ENCODE peak calls at places on chromosomes 11 and 22, in seven cellular contexts. E, T, G, A, K, V and M are unnamed samples.
A peak's percentile ranks its signal among the peaks of the same experiment; 100 is the strongest.

GRCh38 chr11:77187105-77187750 is 59.2 kb downstream of the MYO7A start:
- DNase-seq in K (no peak), A (no peak), G (no peak), V (no peak), E (no peak), T (no peak), M (no peak)

GRCh38 chr22:24121938-24122337 is 59.3 kb upstream of the SUSD2 start:
- DNase-seq in V (no peak), K (no peak), E (no peak), A (no peak), G (no peak), T (no peak), M (no peak)

GRCh38 chr11:2789791-2790580 is 90.2 kb upstream of the KCNQ1OT1 start:
- DNase-seq in E (no peak), A (no peak), G (peak; percentile 12), V (no peak), T (no peak), K (peak; percentile 3), M (no peak)

GRCh38 chr11:748007-748359 is 719 bp downstream of the TALDO1 start:
- DNase-seq in E (no peak), T (no peak), V (no peak), A (no peak), G (no peak), K (no peak), M (no peak)

GRCh38 chr11:115085461-115086220 is 407.3 kb downstream of the NXPE2 start:
- DNase-seq in G (no peak), K (no peak), V (no peak), T (peak; percentile 9), E (no peak), A (no peak), M (no peak)

GRCh38 chr11:76673164-76674142 is 2.9 kb upstream of the LRRC32 start:
- DNase-seq in A (no peak), G (no peak), T (no peak), E (no peak), K (no peak), V (no peak), M (no peak)

GRCh38 chr11:46889689-46890475 is 28.5 kb downstream of the LRP4 start:
- DNase-seq in A (peak; percentile 83), T (peak; percentile 26), K (peak; percentile 64), V (no peak), G (peak; percentile 56), E (peak; percentile 32), M (peak; percentile 70)

GRCh38 chr22:19962246-19962908 is 20.8 kb upstream of the TXNRD2 start:
- DNase-seq in T (peak; percentile 59), E (no peak), V (no peak), K (peak; percentile 53), G (no peak), A (peak; percentile 79), M (peak; percentile 74)

GRCh38 chr22:43812890-43813289 is 785 bp upstream of the EFCAB6 start:
- DNase-seq in G (no peak), T (no peak), A (no peak), V (no peak), E (no peak), K (no peak), M (no peak)

GRCh38 chr22:43147821-43148220 is 3.5 kb upstream of the TSPO start:
- DNase-seq in E (no peak), T (no peak), A (no peak), G (no peak), K (no peak), V (no peak), M (no peak)

GRCh38 chr11:65100674-65101350 is 4.8 kb downstream of the VPS51 start:
- DNase-seq in A (no peak), K (no peak), G (no peak), T (no peak), E (no peak), V (no peak), M (no peak)

GRCh38 chr11:103893366-103893765 is 143.1 kb upstream of the DDI1 start:
- DNase-seq in G (no peak), T (no peak), A (no peak), E (no peak), K (no peak), V (no peak), M (no peak)

DNA sequence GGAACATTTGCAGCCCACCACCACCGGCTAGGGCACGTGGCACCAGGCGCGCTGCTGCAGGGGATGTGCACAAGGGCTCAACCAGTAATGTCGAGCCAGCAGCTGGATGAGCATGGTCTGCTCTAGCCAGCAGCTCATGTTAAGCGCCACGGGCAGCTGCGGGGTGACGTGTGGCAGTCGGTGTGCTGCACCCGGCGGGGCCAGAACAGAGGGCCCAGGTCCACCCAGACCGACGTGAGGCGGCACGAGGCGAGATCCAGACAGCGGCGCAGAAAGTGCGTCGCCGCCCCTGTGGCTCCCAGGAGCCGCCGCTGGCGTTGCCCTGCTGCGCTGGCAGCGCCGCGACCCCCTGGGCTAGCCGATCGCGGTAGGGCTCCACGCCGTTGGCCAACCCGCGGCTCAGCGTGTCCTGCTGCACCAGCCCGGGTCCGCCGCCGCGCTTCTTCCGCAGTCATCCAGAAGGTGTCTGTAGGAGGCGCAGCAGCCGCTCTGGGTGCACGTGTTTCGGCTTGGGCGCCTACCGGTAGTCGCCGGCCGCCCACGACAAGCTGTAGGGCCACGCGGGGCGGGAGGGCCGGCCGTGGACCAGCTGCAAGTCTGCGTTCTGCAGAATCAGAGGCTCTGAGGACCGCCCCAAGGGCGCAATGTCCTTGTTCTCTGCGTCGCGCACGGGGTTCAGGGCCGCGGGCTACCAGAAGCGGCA is 4.6 kb upstream of the GALR3 start:
- DNase-seq in K (peak; percentile 36), A (peak; percentile 70), V (no peak), E (no peak), G (peak; percentile 58), T (peak; percentile 45), M (no peak)
- TF ChIP-seq CTCF in K (no peak), A (peak; percentile 18), V (peak; percentile 54), E (peak; percentile 25), G (peak; percentile 50), T (no peak), M (no peak)

DNA sequence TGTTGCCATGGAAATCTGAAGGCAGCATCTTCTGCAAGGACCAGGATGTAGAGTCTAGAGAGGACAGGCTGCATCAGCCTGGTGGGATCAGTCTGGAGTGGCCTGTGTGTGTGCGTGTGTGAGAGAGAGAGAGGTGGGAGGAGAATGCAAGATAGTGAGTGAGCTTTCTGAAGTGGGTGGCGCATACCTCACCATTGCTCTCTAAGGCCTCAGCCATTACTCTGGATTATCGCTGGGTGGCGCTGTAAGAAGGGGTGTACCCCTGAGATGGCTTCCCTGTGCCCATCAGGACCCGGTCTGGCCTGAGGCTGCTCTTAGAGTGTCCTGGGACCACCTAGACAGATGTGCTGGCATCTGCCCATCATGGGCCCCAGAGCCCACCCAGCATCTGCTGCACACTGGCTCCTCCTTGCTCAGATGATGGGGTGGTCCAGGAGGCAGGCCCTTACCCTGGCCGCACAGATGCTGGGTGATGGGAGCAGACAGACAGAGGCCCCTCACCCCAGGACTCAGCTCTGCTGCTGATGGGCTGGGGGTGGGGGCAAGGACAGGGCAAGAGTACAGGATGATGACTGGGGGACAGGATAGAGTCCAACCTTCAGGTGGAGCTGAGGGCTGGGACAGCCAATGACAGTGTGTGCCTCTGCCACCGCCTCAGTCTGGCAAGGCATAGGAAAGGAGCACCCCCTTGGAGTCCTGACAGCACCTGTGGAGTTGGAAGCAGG is 25.7 kb upstream of the TUB start:
- DNase-seq in A (no peak), T (no peak), V (no peak), G (no peak), E (no peak), K (no peak), M (no peak)
- TF ChIP-seq CTCF in A (no peak), T (peak; percentile 7), V (peak; percentile 8), G (no peak), E (peak; percentile 24), K (no peak), M (no peak)

DNA sequence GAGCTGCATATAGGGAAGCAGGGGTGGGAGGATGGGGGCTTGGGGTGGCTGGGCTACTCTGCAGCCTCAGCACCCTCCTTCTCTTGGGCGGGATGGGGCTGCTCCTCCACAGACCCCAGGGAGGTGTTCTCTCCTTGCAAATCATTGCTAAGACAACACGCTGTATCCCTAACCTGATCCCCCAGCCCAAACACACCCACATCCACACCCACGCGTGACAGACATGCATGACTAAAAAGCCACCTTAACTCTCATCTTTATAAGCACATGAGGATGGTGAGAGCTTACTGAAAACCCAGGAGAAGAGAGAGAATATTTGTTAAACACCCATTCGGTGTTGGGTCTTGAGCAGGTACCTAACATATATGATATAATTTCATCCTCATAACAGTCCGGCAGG is 39.9 kb upstream of the EIF3D start:
- DNase-seq in A (no peak), G (no peak), T (no peak), V (no peak), K (no peak), E (no peak), M (no peak)
- TF ChIP-seq CTCF in A (no peak), G (no peak), T (no peak), V (no peak), K (no peak), E (no peak), M (no peak)

GRCh38 chr11:123235687-123236261 is 40.7 kb upstream of the CLMP start:
- DNase-seq in T (peak; percentile 26), A (no peak), V (no peak), G (no peak), E (no peak), K (no peak), M (no peak)
- TF ChIP-seq CTCF in T (no peak), A (no peak), V (no peak), G (no peak), E (no peak), K (no peak), M (no peak)

GRCh38 chr22:49211176-49211575 is 616.5 kb downstream of the BRD1 start:
- DNase-seq in A (no peak), T (no peak), G (no peak), E (no peak), K (no peak), V (no peak), M (no peak)

GRCh38 chr22:49213731-49214352 is 613.8 kb downstream of the BRD1 start:
- DNase-seq in E (no peak), T (no peak), A (no peak), V (no peak), G (no peak), K (no peak), M (no peak)

GRCh38 chr22:49212002-49212401 is 615.7 kb downstream of the BRD1 start:
- DNase-seq in A (no peak), T (no peak), G (no peak), K (no peak), E (no peak), V (no peak), M (no peak)

GRCh38 chr22:49210606-49211005 is 617.1 kb downstream of the BRD1 start:
- DNase-seq in T (no peak), A (no peak), E (no peak), K (no peak), V (no peak), G (no peak), M (no peak)

GRCh38 chr22:49212466-49212865 is 615.2 kb downstream of the BRD1 start:
- DNase-seq in A (no peak), K (no peak), G (no peak), T (no peak), E (no peak), V (no peak), M (no peak)
- TF ChIP-seq CTCF in A (no peak), K (no peak), G (no peak), T (no peak), E (no peak), V (no peak), M (no peak)